ENCODE peak calls at places on chromosomes 16 and 17, in nine cellular contexts. X is stimulated activated CD8-positive, alpha-beta memory T cell treated with anti-CD3 and anti-CD28 coated beads, Interleukin-15, amount 100 ng/mL, for 4 hours; G is dermis microvascular lymphatic vessel endothelial cell; W is NCI-H524; K is heart right ventricle; I is stimulated activated CD4-positive, alpha-beta T cell treated with anti-CD3 and anti-CD28 coated beads, Interleukin-1b, Interleukin-23, amount 100 ng/mL, for 24 hours; D is kidney tubule cell; V is activated naive CD8-positive, alpha-beta T cell treated with anti-CD3 and anti-CD28 coated beads for 36 hours; Q is RWPE1. P is an unnamed sample.

GRCh38 chr17:1592751-1593629 is 30.4 kb upstream of the PITPNA start:
- DNase-seq in X (no peak), G (peak; percentile 32), W (no peak), K (no peak), I (no peak), D (no peak), V (peak; percentile 29), Q (no peak), P (no peak)

GRCh38 chr17:73901661-73902415 is 257.6 kb upstream of the SDK2 start:
- DNase-seq in X (peak; percentile 8), G (no peak), W (peak; percentile 88), K (peak; percentile 41), I (peak; percentile 16), D (peak; percentile 1), V (peak; percentile 26), Q (peak; percentile 33), P (no peak)

GRCh38 chr17:34852614-34853013 is 108.6 kb downstream of the CCT6B start:
- DNase-seq in X (no peak), G (no peak), W (no peak), K (no peak), I (no peak), D (no peak), V (no peak), Q (no peak), P (no peak)

GRCh38 chr17:43611230-43611969 is 50.3 kb downstream of the MEOX1 start:
- DNase-seq in X (no peak), G (no peak), W (no peak), K (no peak), I (no peak), D (peak; percentile 22), V (no peak), Q (no peak), P (no peak)

GRCh38 chr17:47806026-47806912 is 15.3 kb downstream of the OSBPL7 start:
- DNase-seq in X (no peak), G (no peak), W (no peak), K (no peak), I (no peak), D (no peak), V (no peak), Q (no peak), P (no peak)

GRCh38 chr17:50904522-50905459 is 38.6 kb upstream of the TOB1 start:
- DNase-seq in X (no peak), G (no peak), W (peak; percentile 81), K (peak; percentile 53), I (no peak), D (peak; percentile 61), V (peak; percentile 18), Q (no peak), P (no peak)

GRCh38 chr17:59754547-59754946 is 47.1 kb downstream of the VMP1 start:
- DNase-seq in X (peak; percentile 7), G (peak; percentile 89), W (no peak), K (no peak), I (no peak), D (peak; percentile 99), V (peak; percentile 19), Q (peak; percentile 73), P (peak; percentile 91)

GRCh38 chr17:61361084-61361483 is 38.6 kb upstream of the TBX2 start:
- DNase-seq in X (no peak), G (no peak), W (no peak), K (no peak), I (no peak), D (peak; percentile 5), V (no peak), Q (peak; percentile 76), P (no peak)

GRCh38 chr17:66960623-66961022 is 3.9 kb upstream of the CACNG4 start:
- DNase-seq in X (no peak), G (no peak), W (no peak), K (no peak), I (no peak), D (no peak), V (no peak), Q (no peak), P (no peak)

GRCh38 chr17:63436523-63437110 is 9.5 kb downstream of the CYB561 start:
- DNase-seq in X (no peak), G (peak; percentile 75), W (peak; percentile 23), K (no peak), I (no peak), D (no peak), V (no peak), Q (no peak), P (no peak)

GRCh38 chr17:29714146-29714545 is 91.4 kb upstream of the CORO6 start:
- DNase-seq in X (no peak), G (no peak), W (no peak), K (no peak), I (no peak), D (peak; percentile 31), V (no peak), Q (no peak), P (no peak)

GRCh38 chr16:31141489-31142108 is 6.1 kb upstream of the PRSS8 start:
- DNase-seq in X (no peak), G (peak; percentile 70), W (no peak), K (peak; percentile 38), I (no peak), D (no peak), V (peak; percentile 10), Q (peak; percentile 46), P (no peak)

GRCh38 chr16:68643847-68644246 is 1.3 kb upstream of the CDH3 start:
- DNase-seq in X (no peak), G (no peak), W (no peak), K (no peak), I (no peak), D (no peak), V (no peak), Q (no peak), P (no peak)

GRCh38 chr16:89199241-89200123 is 855 bp downstream of the SLC22A31 start:
- DNase-seq in X (no peak), G (no peak), W (no peak), K (no peak), I (no peak), D (no peak), V (no peak), Q (no peak), P (no peak)

GRCh38 chr16:57419506-57419905 is 14.9 kb downstream of the CCL17 start:
- DNase-seq in X (no peak), G (no peak), W (no peak), K (no peak), I (no peak), D (no peak), V (no peak), Q (no peak), P (no peak)

GRCh38 chr16:23524001-23524400 is 13.7 kb upstream of the GGA2 start:
- DNase-seq in X (no peak), G (no peak), W (no peak), K (no peak), I (no peak), D (no peak), V (no peak), Q (no peak), P (no peak)

P was measured in epithelial cell of prostate.